ENCODE peak calls at places on chromosome 15, in ten cellular contexts. One of them, this sample, is unnamed.

GRCh38 chr15:55824857-55825613 is 82.1 kb upstream of the PRTG start:
- DNase-seq in naive thymus-derived CD4-positive, alpha-beta T cell: no peak
- DNase-seq in stimulated activated CD4-positive, alpha-beta T cell treated with anti-CD3 and anti-CD28 coated beads, Interleukin-1b, Interleukin-23, amount 100 ng/mL, for 24 hours: no peak
- DNase-seq in SJSA1: no peak
- DNase-seq in EL: no peak
- DNase-seq in body of pancreas: no peak
- DNase-seq in thoracic aorta: no peak
- DNase-seq in SHP77 treated with DMSO at 0.1 percent for 48 hours: no peak
- DNase-seq in endodermal cell: no peak
- DNase-seq in activated CD8-positive, alpha-beta memory T cell treated with anti-CD3 and anti-CD28 coated beads, Interleukin-2, amount 50 U/mL, for 48 hours: no peak
- DNase-seq in this sample: no peak

GRCh38 chr15:77626002-77626401 is 6.7 kb downstream of the LINGO1 start:
- DNase-seq in SHP77 treated with DMSO at 0.1 percent for 48 hours: no peak
- DNase-seq in EL: no peak
- DNase-seq in SJSA1: no peak
- DNase-seq in endodermal cell: no peak
- DNase-seq in naive thymus-derived CD4-positive, alpha-beta T cell: no peak
- DNase-seq in body of pancreas: no peak
- DNase-seq in activated CD8-positive, alpha-beta memory T cell treated with anti-CD3 and anti-CD28 coated beads, Interleukin-2, amount 50 U/mL, for 48 hours: no peak
- DNase-seq in thoracic aorta: no peak
- DNase-seq in stimulated activated CD4-positive, alpha-beta T cell treated with anti-CD3 and anti-CD28 coated beads, Interleukin-1b, Interleukin-23, amount 100 ng/mL, for 24 hours: no peak
- DNase-seq in this sample: no peak

GRCh38 chr15:98597666-98598065 is 50.7 kb upstream of the IGF1R start:
- DNase-seq in endodermal cell: peak
- DNase-seq in stimulated activated CD4-positive, alpha-beta T cell treated with anti-CD3 and anti-CD28 coated beads, Interleukin-1b, Interleukin-23, amount 100 ng/mL, for 24 hours: no peak
- DNase-seq in SHP77 treated with DMSO at 0.1 percent for 48 hours: no peak
- DNase-seq in EL: peak
- DNase-seq in naive thymus-derived CD4-positive, alpha-beta T cell: no peak
- DNase-seq in activated CD8-positive, alpha-beta memory T cell treated with anti-CD3 and anti-CD28 coated beads, Interleukin-2, amount 50 U/mL, for 48 hours: no peak
- DNase-seq in body of pancreas: no peak
- DNase-seq in SJSA1: peak
- DNase-seq in thoracic aorta: no peak
- DNase-seq in this sample: no peak

GRCh38 chr15:71103102-71103676 is 12.1 kb upstream of the THSD4 start:
- DNase-seq in endodermal cell: peak
- DNase-seq in stimulated activated CD4-positive, alpha-beta T cell treated with anti-CD3 and anti-CD28 coated beads, Interleukin-1b, Interleukin-23, amount 100 ng/mL, for 24 hours: no peak
- DNase-seq in thoracic aorta: no peak
- DNase-seq in SJSA1: no peak
- DNase-seq in activated CD8-positive, alpha-beta memory T cell treated with anti-CD3 and anti-CD28 coated beads, Interleukin-2, amount 50 U/mL, for 48 hours: no peak
- DNase-seq in EL: peak
- DNase-seq in naive thymus-derived CD4-positive, alpha-beta T cell: no peak
- DNase-seq in body of pancreas: peak
- DNase-seq in SHP77 treated with DMSO at 0.1 percent for 48 hours: no peak
- DNase-seq in this sample: no peak

GRCh38 chr15:34304613-34305012 is 33.0 kb downstream of the SLC12A6 start:
- DNase-seq in naive thymus-derived CD4-positive, alpha-beta T cell: no peak
- DNase-seq in activated CD8-positive, alpha-beta memory T cell treated with anti-CD3 and anti-CD28 coated beads, Interleukin-2, amount 50 U/mL, for 48 hours: no peak
- DNase-seq in thoracic aorta: no peak
- DNase-seq in body of pancreas: no peak
- DNase-seq in endodermal cell: no peak
- DNase-seq in SHP77 treated with DMSO at 0.1 percent for 48 hours: no peak
- DNase-seq in EL: peak
- DNase-seq in SJSA1: no peak
- DNase-seq in stimulated activated CD4-positive, alpha-beta T cell treated with anti-CD3 and anti-CD28 coated beads, Interleukin-1b, Interleukin-23, amount 100 ng/mL, for 24 hours: no peak
- DNase-seq in this sample: no peak

GRCh38 chr15:74865316-74865715 is 7.8 kb downstream of the SCAMP2 start:
- DNase-seq in SJSA1: no peak
- DNase-seq in SHP77 treated with DMSO at 0.1 percent for 48 hours: no peak
- DNase-seq in EL: no peak
- DNase-seq in endodermal cell: no peak
- DNase-seq in naive thymus-derived CD4-positive, alpha-beta T cell: no peak
- DNase-seq in activated CD8-positive, alpha-beta memory T cell treated with anti-CD3 and anti-CD28 coated beads, Interleukin-2, amount 50 U/mL, for 48 hours: no peak
- DNase-seq in body of pancreas: no peak
- DNase-seq in thoracic aorta: no peak
- DNase-seq in stimulated activated CD4-positive, alpha-beta T cell treated with anti-CD3 and anti-CD28 coated beads, Interleukin-1b, Interleukin-23, amount 100 ng/mL, for 24 hours: no peak
- DNase-seq in this sample: no peak

GRCh38 chr15:66851226-66852063 is 149.4 kb downstream of the SMAD6 start:
- DNase-seq in activated CD8-positive, alpha-beta memory T cell treated with anti-CD3 and anti-CD28 coated beads, Interleukin-2, amount 50 U/mL, for 48 hours: peak
- DNase-seq in stimulated activated CD4-positive, alpha-beta T cell treated with anti-CD3 and anti-CD28 coated beads, Interleukin-1b, Interleukin-23, amount 100 ng/mL, for 24 hours: peak
- DNase-seq in SJSA1: peak
- DNase-seq in SHP77 treated with DMSO at 0.1 percent for 48 hours: peak
- DNase-seq in body of pancreas: peak
- DNase-seq in endodermal cell: peak
- DNase-seq in EL: peak
- DNase-seq in naive thymus-derived CD4-positive, alpha-beta T cell: peak
- DNase-seq in thoracic aorta: peak
- DNase-seq in this sample: peak

GRCh38 chr15:64070106-64070505 is 23.5 kb downstream of the CIAO2A start:
- DNase-seq in EL: no peak
- DNase-seq in SJSA1: no peak
- DNase-seq in naive thymus-derived CD4-positive, alpha-beta T cell: no peak
- DNase-seq in thoracic aorta: no peak
- DNase-seq in endodermal cell: no peak
- DNase-seq in stimulated activated CD4-positive, alpha-beta T cell treated with anti-CD3 and anti-CD28 coated beads, Interleukin-1b, Interleukin-23, amount 100 ng/mL, for 24 hours: no peak
- DNase-seq in activated CD8-positive, alpha-beta memory T cell treated with anti-CD3 and anti-CD28 coated beads, Interleukin-2, amount 50 U/mL, for 48 hours: no peak
- DNase-seq in body of pancreas: no peak
- DNase-seq in SHP77 treated with DMSO at 0.1 percent for 48 hours: no peak
- DNase-seq in this sample: no peak

GRCh38 chr15:61511089-61511488 is 282.0 kb upstream of the RORA start:
- DNase-seq in activated CD8-positive, alpha-beta memory T cell treated with anti-CD3 and anti-CD28 coated beads, Interleukin-2, amount 50 U/mL, for 48 hours: no peak
- DNase-seq in SHP77 treated with DMSO at 0.1 percent for 48 hours: no peak
- DNase-seq in body of pancreas: no peak
- DNase-seq in thoracic aorta: no peak
- DNase-seq in SJSA1: no peak
- DNase-seq in EL: no peak
- DNase-seq in endodermal cell: no peak
- DNase-seq in naive thymus-derived CD4-positive, alpha-beta T cell: no peak
- DNase-seq in stimulated activated CD4-positive, alpha-beta T cell treated with anti-CD3 and anti-CD28 coated beads, Interleukin-1b, Interleukin-23, amount 100 ng/mL, for 24 hours: no peak
- DNase-seq in this sample: no peak

GRCh38 chr15:65811835-65812234 is 19.7 kb upstream of the DENND4A start:
- DNase-seq in SJSA1: no peak
- DNase-seq in body of pancreas: no peak
- DNase-seq in EL: no peak
- DNase-seq in stimulated activated CD4-positive, alpha-beta T cell treated with anti-CD3 and anti-CD28 coated beads, Interleukin-1b, Interleukin-23, amount 100 ng/mL, for 24 hours: no peak
- DNase-seq in naive thymus-derived CD4-positive, alpha-beta T cell: no peak
- DNase-seq in thoracic aorta: no peak
- DNase-seq in endodermal cell: no peak
- DNase-seq in activated CD8-positive, alpha-beta memory T cell treated with anti-CD3 and anti-CD28 coated beads, Interleukin-2, amount 50 U/mL, for 48 hours: no peak
- DNase-seq in SHP77 treated with DMSO at 0.1 percent for 48 hours: no peak
- DNase-seq in this sample: no peak

GRCh38 chr15:70198441-70199123 is 100.9 kb upstream of the TLE3 start:
- DNase-seq in body of pancreas: no peak
- DNase-seq in SJSA1: no peak
- DNase-seq in naive thymus-derived CD4-positive, alpha-beta T cell: no peak
- DNase-seq in endodermal cell: peak
- DNase-seq in activated CD8-positive, alpha-beta memory T cell treated with anti-CD3 and anti-CD28 coated beads, Interleukin-2, amount 50 U/mL, for 48 hours: no peak
- DNase-seq in stimulated activated CD4-positive, alpha-beta T cell treated with anti-CD3 and anti-CD28 coated beads, Interleukin-1b, Interleukin-23, amount 100 ng/mL, for 24 hours: no peak
- DNase-seq in SHP77 treated with DMSO at 0.1 percent for 48 hours: no peak
- DNase-seq in EL: no peak
- DNase-seq in thoracic aorta: no peak
- DNase-seq in this sample: no peak

GRCh38 chr15:32936283-32936918 is 218.6 kb downstream of the GREM1 start:
- DNase-seq in SJSA1: no peak
- DNase-seq in EL: peak
- DNase-seq in naive thymus-derived CD4-positive, alpha-beta T cell: no peak
- DNase-seq in SHP77 treated with DMSO at 0.1 percent for 48 hours: no peak
- DNase-seq in thoracic aorta: no peak
- DNase-seq in body of pancreas: no peak
- DNase-seq in stimulated activated CD4-positive, alpha-beta T cell treated with anti-CD3 and anti-CD28 coated beads, Interleukin-1b, Interleukin-23, amount 100 ng/mL, for 24 hours: no peak
- DNase-seq in endodermal cell: no peak
- DNase-seq in activated CD8-positive, alpha-beta memory T cell treated with anti-CD3 and anti-CD28 coated beads, Interleukin-2, amount 50 U/mL, for 48 hours: no peak
- DNase-seq in this sample: no peak

GRCh38 chr15:92979011-92979701 is 79.0 kb downstream of the CHD2 start:
- DNase-seq in SJSA1: no peak
- DNase-seq in endodermal cell: no peak
- DNase-seq in activated CD8-positive, alpha-beta memory T cell treated with anti-CD3 and anti-CD28 coated beads, Interleukin-2, amount 50 U/mL, for 48 hours: no peak
- DNase-seq in stimulated activated CD4-positive, alpha-beta T cell treated with anti-CD3 and anti-CD28 coated beads, Interleukin-1b, Interleukin-23, amount 100 ng/mL, for 24 hours: no peak
- DNase-seq in body of pancreas: no peak
- DNase-seq in naive thymus-derived CD4-positive, alpha-beta T cell: no peak
- DNase-seq in thoracic aorta: no peak
- DNase-seq in EL: no peak
- DNase-seq in SHP77 treated with DMSO at 0.1 percent for 48 hours: no peak
- DNase-seq in this sample: no peak

GRCh38 chr15:28023422-28023821 is 75.7 kb downstream of the OCA2 start:
- DNase-seq in body of pancreas: no peak
- DNase-seq in EL: no peak
- DNase-seq in activated CD8-positive, alpha-beta memory T cell treated with anti-CD3 and anti-CD28 coated beads, Interleukin-2, amount 50 U/mL, for 48 hours: no peak
- DNase-seq in thoracic aorta: no peak
- DNase-seq in SHP77 treated with DMSO at 0.1 percent for 48 hours: no peak
- DNase-seq in endodermal cell: no peak
- DNase-seq in stimulated activated CD4-positive, alpha-beta T cell treated with anti-CD3 and anti-CD28 coated beads, Interleukin-1b, Interleukin-23, amount 100 ng/mL, for 24 hours: no peak
- DNase-seq in SJSA1: no peak
- DNase-seq in naive thymus-derived CD4-positive, alpha-beta T cell: no peak
- DNase-seq in this sample: peak

GRCh38 chr15:66601521-66601920 is 35.7 kb upstream of the LCTL start:
- DNase-seq in thoracic aorta: no peak
- DNase-seq in activated CD8-positive, alpha-beta memory T cell treated with anti-CD3 and anti-CD28 coated beads, Interleukin-2, amount 50 U/mL, for 48 hours: no peak
- DNase-seq in endodermal cell: no peak
- DNase-seq in body of pancreas: no peak
- DNase-seq in EL: no peak
- DNase-seq in SJSA1: no peak
- DNase-seq in SHP77 treated with DMSO at 0.1 percent for 48 hours: no peak
- DNase-seq in stimulated activated CD4-positive, alpha-beta T cell treated with anti-CD3 and anti-CD28 coated beads, Interleukin-1b, Interleukin-23, amount 100 ng/mL, for 24 hours: no peak
- DNase-seq in naive thymus-derived CD4-positive, alpha-beta T cell: no peak
- DNase-seq in this sample: no peak

This sample was measured in colonic mucosa.